ENCODE peak calls at places on chromosomes 5 and 9, in four cellular contexts. P is SK-N-SH, S is IMR-90, T is GM12878. C is an unnamed sample.

GRCh38 chr9:8903077-8903476 is 1103.5 kb upstream of the DMAC1 start:
- DNase-seq in P (no peak), S (no peak), T (no peak), C (no peak)

GRCh38 chr9:127344373-127344995 is 52.5 kb upstream of the SLC2A8 start:
- DNase-seq in P (no peak), S (peak), T (no peak), C (no peak)

GRCh38 chr9:22682536-22683392 is 236.1 kb downstream of the DMRTA1 start:
- DNase-seq in P (no peak), S (peak), T (no peak), C (no peak)

GRCh38 chr5:28014779-28015178 is 976.4 kb upstream of the CDH9 start:
- DNase-seq in P (peak), S (no peak), T (no peak), C (peak)

GRCh38 chr9:125393426-125393825 is 131.8 kb downstream of the GAPVD1 start:
- DNase-seq in P (no peak), S (peak), T (peak), C (no peak)

GRCh38 chr5:37834542-37835399 is 5.1 kb downstream of the GDNF start:
- DNase-seq in P (peak), S (no peak), T (no peak), C (no peak)

GRCh38 chr5:54514269-54514668 is 3.3 kb upstream of the SNX18 start:
- DNase-seq in P (no peak), S (no peak), T (no peak), C (peak)

GRCh38 chr9:18676501-18676900 is 202.5 kb downstream of the ADAMTSL1 start:
- DNase-seq in P (no peak), S (no peak), T (no peak), C (no peak)

GRCh38 chr9:124045076-124045829 is 33.7 kb downstream of the LHX2 start:
- DNase-seq in P (peak), S (peak), T (no peak), C (no peak)

GRCh38 chr5:180173198-180173544 is 35.8 kb downstream of the RASGEF1C start:
- DNase-seq in P (no peak), S (no peak), T (no peak), C (no peak)
- TF ChIP-seq MXI1 in P (no peak), S (no peak), T (no peak), C (no peak)

DNA sequence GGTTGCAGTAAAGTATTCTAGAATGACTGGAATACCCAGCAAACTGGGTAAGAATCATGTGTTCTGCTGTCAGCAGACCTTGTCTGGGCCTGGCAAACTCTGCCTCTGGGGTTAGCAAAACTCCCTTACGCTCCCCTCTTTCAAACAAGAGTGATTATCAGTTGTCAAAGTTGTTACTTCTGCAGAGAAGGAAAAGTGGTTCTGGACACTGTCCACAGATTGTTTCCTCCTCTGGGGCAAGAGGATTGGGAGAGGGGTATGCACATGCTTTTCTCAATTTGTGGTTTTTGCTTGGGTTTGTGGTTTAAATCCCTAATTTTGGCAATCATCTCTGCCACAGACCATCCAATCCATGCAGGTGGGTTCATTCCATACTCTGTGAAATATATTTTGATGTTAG is 23.8 kb upstream of the TNFSF15 start:
- DNase-seq in P (no peak), S (no peak), T (no peak), C (no peak)
- TF ChIP-seq MXI1 in P (no peak), S (no peak), T (no peak), C (no peak)

DNA sequence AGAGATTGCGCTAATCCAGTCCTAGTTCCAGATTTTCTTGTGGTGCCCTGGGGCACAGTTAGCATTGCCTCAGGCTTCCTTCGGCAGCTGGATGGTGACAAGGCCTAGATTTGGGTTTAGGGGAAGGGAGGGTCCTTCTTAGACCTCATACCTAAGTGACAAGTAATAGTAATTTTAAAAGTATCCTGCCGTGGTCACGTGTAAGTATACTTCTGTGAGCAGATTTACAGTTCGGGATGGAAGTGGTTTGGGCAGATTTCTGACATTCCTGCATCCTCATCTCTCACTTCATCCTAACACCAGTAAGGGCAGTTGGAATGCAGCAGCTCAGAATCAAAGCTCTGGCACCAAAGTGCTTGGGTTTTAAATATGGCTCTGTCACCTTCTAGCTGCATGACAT is 71.6 kb downstream of the LRRC70 start:
- DNase-seq in P (no peak), S (peak), T (no peak), C (no peak)
- TF ChIP-seq MXI1 in P (no peak), S (no peak), T (no peak), C (no peak)

GRCh38 chr5:76180817-76181805 is 97.9 kb downstream of the SV2C start:
- DNase-seq in P (no peak), S (no peak), T (peak), C (no peak)
- TF ChIP-seq MXI1 in P (no peak), S (no peak), T (no peak), C (no peak)

C was measured in HepG2.